ENCODE peak calls at places on chromosome 13, in five cellular contexts. G, B, X, J and P are unnamed samples.

GRCh38 chr13:111484959-111485358 is 164.5 kb downstream of the TEX29 start:
- DNase-seq in G (no peak), X (no peak), J (no peak), B (no peak), P (no peak)

GRCh38 chr13:19836472-19836871 is 27.0 kb downstream of the ZMYM5 start:
- DNase-seq in J (no peak), G (peak), B (no peak), X (no peak), P (no peak)

GRCh38 chr13:99285432-99286182 is 21.6 kb downstream of the GPR183 start:
- DNase-seq in B (no peak), J (no peak), G (no peak), X (no peak), P (no peak)

GRCh38 chr13:85419611-85420010 is 379.6 kb downstream of the SLITRK6 start:
- DNase-seq in G (no peak), X (no peak), B (no peak), J (no peak), P (no peak)

GRCh38 chr13:73544175-73544574 is 485.4 kb downstream of the KLF5 start:
- DNase-seq in G (no peak), J (no peak), X (no peak), B (no peak), P (no peak)

GRCh38 chr13:75647126-75647784 is 11.1 kb downstream of the LMO7 start:
- DNase-seq in G (no peak), X (no peak), B (no peak), J (no peak), P (no peak)

GRCh38 chr13:77000475-77000874 is 8.6 kb downstream of the CLN5 start:
- DNase-seq in G (no peak), J (no peak), X (no peak), B (peak), P (no peak)

GRCh38 chr13:40615619-40616018 is 50.8 kb downstream of the FOXO1 start:
- DNase-seq in B (no peak), G (no peak), X (no peak), J (no peak), P (no peak)

GRCh38 chr13:42367836-42368235 is 95.9 kb downstream of the AKAP11 start:
- DNase-seq in X (no peak), J (no peak), G (peak), B (peak), P (no peak)

GRCh38 chr13:30466841-30467252 is 1.1 kb upstream of the HMGB1 start:
- DNase-seq in B (peak), X (no peak), J (no peak), G (no peak), P (no peak)

GRCh38 chr13:29947839-29948238 is 97.4 kb upstream of the UBL3 start:
- DNase-seq in J (no peak), G (no peak), B (no peak), X (no peak), P (no peak)

GRCh38 chr13:41613984-41614581 is 156.7 kb downstream of the RGCC start:
- DNase-seq in X (peak), J (no peak), G (peak), B (no peak), P (peak)

GRCh38 chr13:50519866-50520265 is 323.6 kb downstream of the DLEU7 start:
- DNase-seq in J (no peak), G (peak), X (no peak), B (no peak), P (no peak)

GRCh38 chr13:44974056-44974798 is 15.0 kb downstream of the NUFIP1 start:
- DNase-seq in J (peak), X (no peak), B (peak), G (peak), P (no peak)

GRCh38 chr13:72109863-72110262 is 242.9 kb upstream of the DACH1 start:
- DNase-seq in B (no peak), G (peak), X (no peak), J (no peak), P (no peak)

GRCh38 chr13:99027260-99027659 is 49.4 kb upstream of the DOCK9 start:
- DNase-seq in G (no peak), B (no peak), J (no peak), X (no peak), P (no peak)

GRCh38 chr13:34224877-34225276 is 406.9 kb downstream of the RFC3 start:
- DNase-seq in B (no peak), G (no peak), X (no peak), J (no peak), P (no peak)

GRCh38 chr13:21579754-21580316 is 24.1 kb downstream of the MICU2 start:
- DNase-seq in B (peak), J (no peak), X (no peak), G (no peak), P (no peak)

GRCh38 chr13:51832471-51833152 is 12.4 kb downstream of the TMEM272 start:
- DNase-seq in X (no peak), B (peak), G (peak), J (no peak), P (no peak)